ENCODE peak calls at places on chromosomes 12 and 14, in four cellular contexts. One of them, this sample, is unnamed.
A peak's percentile ranks its signal among the peaks of the same experiment; 100 is the strongest.

GRCh38 chr12:102095677-102096263 is 24.1 kb downstream of the NUP37 start:
- DNase-seq in SK-N-SH: peak; percentile 25
- DNase-seq in brain microvascular endothelial cell: peak; percentile 41
- DNase-seq in WERI-Rb-1: no peak
- DNase-seq in this sample: peak; percentile 61

GRCh38 chr12:66803972-66804371 is 125.1 kb upstream of the GRIP1 start:
- DNase-seq in brain microvascular endothelial cell: no peak
- DNase-seq in SK-N-SH: no peak
- DNase-seq in WERI-Rb-1: no peak
- DNase-seq in this sample: no peak

GRCh38 chr12:21940972-21941521 is at the start of gene ABCC9:
- DNase-seq in WERI-Rb-1: peak; percentile 62
- DNase-seq in brain microvascular endothelial cell: peak; percentile 16
- DNase-seq in SK-N-SH: peak; percentile 35
- DNase-seq in this sample: peak; percentile 52

GRCh38 chr12:74897425-74898211 is 312.0 kb downstream of the KCNC2 start:
- DNase-seq in brain microvascular endothelial cell: no peak
- DNase-seq in SK-N-SH: no peak
- DNase-seq in WERI-Rb-1: no peak
- DNase-seq in this sample: no peak

GRCh38 chr12:5945071-5946008 is at the start of gene ANO2:
- DNase-seq in SK-N-SH: peak; percentile 64
- DNase-seq in WERI-Rb-1: peak; percentile 78
- DNase-seq in brain microvascular endothelial cell: no peak
- DNase-seq in this sample: peak; percentile 1

GRCh38 chr12:75812341-75813018 is 219.1 kb downstream of the PHLDA1 start:
- DNase-seq in WERI-Rb-1: peak; percentile 67
- DNase-seq in SK-N-SH: peak; percentile 41
- DNase-seq in brain microvascular endothelial cell: no peak
- DNase-seq in this sample: peak; percentile 86

GRCh38 chr14:34461334-34462131 is 507 bp downstream of the SPTSSA start:
- DNase-seq in WERI-Rb-1: peak; percentile 53
- DNase-seq in brain microvascular endothelial cell: peak; percentile 27
- DNase-seq in SK-N-SH: no peak
- DNase-seq in this sample: peak; percentile 46

GRCh38 chr12:57471661-57472060 is 8.0 kb downstream of the ARHGAP9 start:
- DNase-seq in brain microvascular endothelial cell: no peak
- DNase-seq in WERI-Rb-1: no peak
- DNase-seq in SK-N-SH: no peak
- DNase-seq in this sample: no peak

GRCh38 chr12:7581046-7581445 is 77.5 kb upstream of the CD163 start:
- DNase-seq in SK-N-SH: no peak
- DNase-seq in WERI-Rb-1: no peak
- DNase-seq in brain microvascular endothelial cell: no peak
- DNase-seq in this sample: no peak

GRCh38 chr14:93430889-93431670 is at the start of gene UNC79:
- DNase-seq in brain microvascular endothelial cell: peak; percentile 1
- DNase-seq in WERI-Rb-1: peak; percentile 90
- DNase-seq in SK-N-SH: peak; percentile 80
- DNase-seq in this sample: no peak

GRCh38 chr12:103503546-103504480 is 8.0 kb upstream of the C12orf42 start:
- DNase-seq in brain microvascular endothelial cell: no peak
- DNase-seq in WERI-Rb-1: peak; percentile 46
- DNase-seq in SK-N-SH: peak; percentile 54
- DNase-seq in this sample: no peak

GRCh38 chr12:8911606-8912268 is 2.6 kb upstream of the PHC1 start:
- DNase-seq in brain microvascular endothelial cell: no peak
- DNase-seq in SK-N-SH: no peak
- DNase-seq in WERI-Rb-1: no peak
- DNase-seq in this sample: no peak

GRCh38 chr14:22908601-22909000 is 10.3 kb downstream of the RBM23 start:
- DNase-seq in SK-N-SH: no peak
- DNase-seq in WERI-Rb-1: no peak
- DNase-seq in brain microvascular endothelial cell: no peak
- DNase-seq in this sample: no peak

DNA sequence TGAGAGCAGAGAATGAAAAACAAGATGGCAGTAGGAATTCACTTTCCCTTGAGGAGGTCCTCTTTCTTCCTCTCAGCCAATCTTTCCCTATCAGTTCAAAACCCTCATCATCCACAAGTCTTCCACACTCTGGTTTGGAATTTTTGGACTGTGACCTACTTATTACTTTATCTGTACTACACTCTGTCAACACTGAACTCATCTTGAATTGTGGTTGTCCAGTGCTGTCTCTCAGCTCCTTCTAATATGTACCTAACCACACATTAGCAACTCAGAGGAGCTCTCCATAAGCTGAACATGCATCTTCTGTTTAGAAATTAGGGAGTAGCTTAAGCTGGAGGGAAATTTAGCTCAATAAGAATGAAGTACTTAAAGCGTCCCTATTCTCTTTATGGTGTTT is 34.9 kb downstream of the SLC38A1 start:
- DNase-seq in WERI-Rb-1: no peak
- DNase-seq in SK-N-SH: no peak
- DNase-seq in brain microvascular endothelial cell: no peak
- DNase-seq in this sample: no peak
- H3K4me3 ChIP-seq in WERI-Rb-1: no peak overlapping the region
- H3K4me3 ChIP-seq in SK-N-SH: no peak overlapping the region
- H3K4me3 ChIP-seq in brain microvascular endothelial cell: no peak overlapping the region
- H3K4me3 ChIP-seq in this sample: no peak overlapping the region

GRCh38 chr14:73273799-73274198 is 36.5 kb downstream of the PAPLN start:
- DNase-seq in WERI-Rb-1: no peak
- DNase-seq in brain microvascular endothelial cell: no peak
- DNase-seq in SK-N-SH: no peak
- DNase-seq in this sample: no peak
- H3K4me3 ChIP-seq in WERI-Rb-1: no peak overlapping the region
- H3K4me3 ChIP-seq in brain microvascular endothelial cell: no peak overlapping the region
- H3K4me3 ChIP-seq in SK-N-SH: no peak overlapping the region
- H3K4me3 ChIP-seq in this sample: no peak overlapping the region

GRCh38 chr12:77999074-77999715 is 168.5 kb downstream of the NAV3 start:
- DNase-seq in WERI-Rb-1: no peak
- DNase-seq in SK-N-SH: no peak
- DNase-seq in brain microvascular endothelial cell: no peak
- DNase-seq in this sample: no peak

GRCh38 chr12:77998236-77998786 is 167.6 kb downstream of the NAV3 start:
- DNase-seq in WERI-Rb-1: no peak
- DNase-seq in SK-N-SH: no peak
- DNase-seq in brain microvascular endothelial cell: no peak
- DNase-seq in this sample: no peak

GRCh38 chr12:77995436-77996167 is 164.9 kb downstream of the NAV3 start:
- DNase-seq in brain microvascular endothelial cell: peak; percentile 76
- DNase-seq in SK-N-SH: no peak
- DNase-seq in WERI-Rb-1: no peak
- DNase-seq in this sample: peak; percentile 66

GRCh38 chr12:77993658-77994057 is 163.0 kb downstream of the NAV3 start:
- DNase-seq in brain microvascular endothelial cell: no peak
- DNase-seq in SK-N-SH: no peak
- DNase-seq in WERI-Rb-1: no peak
- DNase-seq in this sample: no peak

DNA sequence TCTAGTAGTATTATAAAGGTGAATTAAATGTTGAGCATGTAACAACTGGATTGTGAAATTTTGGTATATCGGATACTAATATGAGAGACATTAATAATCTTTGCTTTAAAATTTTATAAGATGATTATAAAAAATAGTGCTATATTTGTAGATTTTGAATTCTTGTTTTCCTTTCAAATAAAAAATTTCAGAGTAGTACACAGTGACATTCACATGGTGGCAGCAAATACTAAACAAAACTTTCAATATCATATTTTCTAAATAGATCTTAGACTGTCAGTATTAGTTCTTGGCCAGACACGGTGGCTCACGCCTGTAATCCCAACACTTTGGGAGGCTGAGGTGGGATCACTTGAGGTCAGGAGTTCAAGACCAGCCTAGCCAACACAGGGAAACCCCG is 166.0 kb downstream of the NAV3 start:
- DNase-seq in WERI-Rb-1: peak; percentile 7
- DNase-seq in SK-N-SH: no peak
- DNase-seq in brain microvascular endothelial cell: no peak
- DNase-seq in this sample: no peak
- H3K4me3 ChIP-seq in WERI-Rb-1: no peak overlapping the region
- H3K4me3 ChIP-seq in SK-N-SH: no peak overlapping the region
- H3K4me3 ChIP-seq in brain microvascular endothelial cell: no peak overlapping the region
- H3K4me3 ChIP-seq in this sample: no peak overlapping the region

DNA sequence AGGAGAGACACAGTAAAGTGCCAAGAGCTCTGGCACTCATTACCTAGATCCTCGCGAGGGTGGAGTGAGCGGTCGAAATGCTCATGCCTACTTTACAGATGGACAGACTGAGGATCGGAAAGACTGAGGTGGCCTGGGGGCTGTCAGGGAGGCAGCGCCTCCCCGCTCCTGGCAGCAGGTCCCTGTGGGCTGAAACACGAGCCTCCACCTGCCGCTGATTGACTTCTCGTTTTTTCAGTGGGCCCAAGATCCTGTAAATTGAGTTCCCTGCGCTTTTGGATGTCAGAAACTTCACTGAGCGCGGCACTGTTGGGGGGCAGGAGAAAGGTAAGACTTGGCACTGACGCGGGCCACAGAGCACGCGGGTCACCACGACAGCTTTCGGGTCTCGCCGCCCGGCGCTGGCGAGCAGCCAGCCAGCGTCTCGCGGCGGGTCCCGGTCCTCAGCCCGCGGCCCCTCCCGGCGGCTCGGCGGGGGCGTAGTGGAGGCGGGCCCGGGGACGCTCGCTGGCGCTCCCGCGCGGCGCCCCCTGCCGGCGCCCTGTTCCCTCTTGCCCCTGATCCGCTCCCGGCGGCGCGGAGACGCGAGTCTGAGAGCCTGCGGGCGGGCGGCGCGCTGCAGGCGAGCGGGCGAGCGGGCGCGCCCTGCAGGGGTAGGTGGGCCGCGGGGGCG is 550 bp upstream of the SCN8A start:
- DNase-seq in WERI-Rb-1: peak; percentile 87
- DNase-seq in SK-N-SH: peak; percentile 96
- DNase-seq in brain microvascular endothelial cell: peak; percentile 7
- DNase-seq in this sample: peak; percentile 80
- H3K4me3 ChIP-seq in WERI-Rb-1: peak overlapping the region; percentile 80
- H3K4me3 ChIP-seq in SK-N-SH: peak overlapping the region; percentile 63
- H3K4me3 ChIP-seq in brain microvascular endothelial cell: peak overlapping the region; percentile 54
- H3K4me3 ChIP-seq in this sample: peak overlapping the region; percentile 82

GRCh38 chr12:98519257-98519907 is 4.0 kb downstream of the TMPO start:
- DNase-seq in SK-N-SH: no peak
- DNase-seq in WERI-Rb-1: no peak
- DNase-seq in brain microvascular endothelial cell: no peak
- DNase-seq in this sample: no peak
- H3K4me3 ChIP-seq in SK-N-SH: no peak overlapping the region
- H3K4me3 ChIP-seq in WERI-Rb-1: no peak overlapping the region
- H3K4me3 ChIP-seq in brain microvascular endothelial cell: no peak overlapping the region
- H3K4me3 ChIP-seq in this sample: no peak overlapping the region

This sample was measured in foreskin fibroblast.